ENCODE peak calls at places on chromosomes 12 and 14, in five cellular contexts. One of them, this sample, is unnamed.

GRCh38 chr14:104346112-104346462 is 207.7 kb downstream of the KIF26A start:
- DNase-seq in ovary: peak; percentile 17
- DNase-seq in A549: no peak
- DNase-seq in tibial artery: peak; percentile 52
- DNase-seq in aorta: no peak
- DNase-seq in this sample: no peak

GRCh38 chr14:25041898-25042297 is 8.0 kb downstream of the STXBP6 start:
- DNase-seq in ovary: no peak
- DNase-seq in A549: no peak
- DNase-seq in tibial artery: no peak
- DNase-seq in aorta: no peak
- DNase-seq in this sample: no peak

GRCh38 chr12:19183121-19183838 is 53.7 kb downstream of the PLEKHA5 start:
- DNase-seq in ovary: no peak
- DNase-seq in A549: no peak
- DNase-seq in tibial artery: no peak
- DNase-seq in aorta: no peak
- DNase-seq in this sample: no peak

GRCh38 chr14:56666294-56666693 is 86.7 kb downstream of the TMEM260 start:
- DNase-seq in ovary: no peak
- DNase-seq in A549: no peak
- DNase-seq in tibial artery: no peak
- DNase-seq in aorta: no peak
- DNase-seq in this sample: no peak

GRCh38 chr12:64603183-64603841 is 7.0 kb upstream of the RASSF3 start:
- DNase-seq in ovary: no peak
- DNase-seq in A549: no peak
- DNase-seq in tibial artery: no peak
- DNase-seq in aorta: no peak
- DNase-seq in this sample: no peak

GRCh38 chr14:37591941-37592287 is 3.1 kb downstream of the FOXA1 start:
- DNase-seq in ovary: no peak
- DNase-seq in A549: no peak
- DNase-seq in tibial artery: no peak
- DNase-seq in aorta: no peak
- DNase-seq in this sample: no peak

GRCh38 chr12:2335109-2335508 is 282.3 kb downstream of the CACNA1C start:
- DNase-seq in ovary: no peak
- DNase-seq in A549: no peak
- DNase-seq in tibial artery: no peak
- DNase-seq in aorta: no peak
- DNase-seq in this sample: no peak

GRCh38 chr12:92871121-92871520 is 58.0 kb downstream of the EEA1 start:
- DNase-seq in ovary: no peak
- DNase-seq in A549: no peak
- DNase-seq in tibial artery: no peak
- DNase-seq in aorta: no peak
- DNase-seq in this sample: no peak

GRCh38 chr14:83816755-83817154 is 1713.2 kb upstream of the FLRT2 start:
- DNase-seq in ovary: no peak
- DNase-seq in A549: no peak
- DNase-seq in tibial artery: no peak
- DNase-seq in aorta: no peak
- DNase-seq in this sample: no peak

GRCh38 chr12:81128930-81129554 is 51.2 kb downstream of the ACSS3 start:
- DNase-seq in ovary: no peak
- DNase-seq in A549: peak; percentile 7
- DNase-seq in tibial artery: no peak
- DNase-seq in aorta: no peak
- DNase-seq in this sample: no peak

GRCh38 chr12:49187184-49187583 is 1.7 kb downstream of the TUBA1A start:
- DNase-seq in ovary: peak; percentile 58
- DNase-seq in A549: no peak
- DNase-seq in tibial artery: peak; percentile 74
- DNase-seq in aorta: peak; percentile 66
- DNase-seq in this sample: peak; percentile 54

GRCh38 chr12:51777457-51777856 is 71.1 kb downstream of the FIGNL2 start:
- DNase-seq in ovary: no peak
- DNase-seq in A549: no peak
- DNase-seq in tibial artery: no peak
- DNase-seq in aorta: no peak
- DNase-seq in this sample: no peak

GRCh38 chr14:68248481-68249255 is 429.1 kb downstream of the RAD51B start:
- DNase-seq in ovary: peak; percentile 53
- DNase-seq in A549: peak; percentile 61
- DNase-seq in tibial artery: peak; percentile 69
- DNase-seq in aorta: peak; percentile 57
- DNase-seq in this sample: peak; percentile 79

GRCh38 chr12:53974084-53975018 is at the start of gene HOTAIR:
- DNase-seq in ovary: peak; percentile 48
- DNase-seq in A549: peak; percentile 63
- DNase-seq in tibial artery: peak; percentile 81
- DNase-seq in aorta: no peak
- DNase-seq in this sample: peak; percentile 83
- H3K4me3 ChIP-seq in ovary: peak within 1 kb of the TSS; percentile 31
- H3K4me3 ChIP-seq in A549: peak within 1 kb of the TSS; percentile 57
- H3K4me3 ChIP-seq in tibial artery: peak within 1 kb of the TSS; percentile 75
- H3K4me3 ChIP-seq in aorta: no peak within 1 kb of the TSS
- H3K4me3 ChIP-seq in this sample: peak within 1 kb of the TSS; percentile 69

DNA sequence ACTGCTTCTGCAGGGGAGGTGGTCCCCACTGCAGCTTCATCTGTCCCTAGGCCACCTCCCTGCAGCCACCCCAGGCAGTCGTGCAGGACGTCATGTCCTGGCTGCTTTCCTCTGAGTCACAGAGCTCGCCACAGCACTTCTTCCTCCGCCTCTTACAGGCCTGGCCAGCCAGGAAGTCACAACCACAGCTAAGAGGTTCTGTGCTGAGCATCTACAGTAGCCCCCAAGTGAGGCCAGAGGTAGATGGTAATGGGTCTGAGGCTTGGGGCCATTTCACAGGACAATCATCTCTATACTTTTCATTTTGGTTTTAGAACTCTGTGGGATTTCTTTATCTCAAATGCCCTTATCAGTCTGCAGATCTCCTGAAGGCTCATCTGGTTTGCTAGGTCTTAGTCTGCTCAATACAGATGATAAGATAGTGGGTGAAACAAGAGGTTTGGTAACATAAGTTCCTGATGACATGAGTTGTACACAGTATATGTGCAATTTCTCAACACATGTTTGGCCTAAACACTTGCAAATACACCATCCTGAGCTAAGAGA is 106.4 kb downstream of the ARF6 start:
- DNase-seq in ovary: no peak
- DNase-seq in A549: peak; percentile 87
- DNase-seq in tibial artery: peak; percentile 95
- DNase-seq in aorta: peak; percentile 96
- DNase-seq in this sample: peak; percentile 90
- H3K4me3 ChIP-seq in ovary: no peak overlapping the region
- H3K4me3 ChIP-seq in A549: no peak overlapping the region
- H3K4me3 ChIP-seq in tibial artery: no peak overlapping the region
- H3K4me3 ChIP-seq in aorta: no peak overlapping the region
- H3K4me3 ChIP-seq in this sample: no peak overlapping the region

DNA sequence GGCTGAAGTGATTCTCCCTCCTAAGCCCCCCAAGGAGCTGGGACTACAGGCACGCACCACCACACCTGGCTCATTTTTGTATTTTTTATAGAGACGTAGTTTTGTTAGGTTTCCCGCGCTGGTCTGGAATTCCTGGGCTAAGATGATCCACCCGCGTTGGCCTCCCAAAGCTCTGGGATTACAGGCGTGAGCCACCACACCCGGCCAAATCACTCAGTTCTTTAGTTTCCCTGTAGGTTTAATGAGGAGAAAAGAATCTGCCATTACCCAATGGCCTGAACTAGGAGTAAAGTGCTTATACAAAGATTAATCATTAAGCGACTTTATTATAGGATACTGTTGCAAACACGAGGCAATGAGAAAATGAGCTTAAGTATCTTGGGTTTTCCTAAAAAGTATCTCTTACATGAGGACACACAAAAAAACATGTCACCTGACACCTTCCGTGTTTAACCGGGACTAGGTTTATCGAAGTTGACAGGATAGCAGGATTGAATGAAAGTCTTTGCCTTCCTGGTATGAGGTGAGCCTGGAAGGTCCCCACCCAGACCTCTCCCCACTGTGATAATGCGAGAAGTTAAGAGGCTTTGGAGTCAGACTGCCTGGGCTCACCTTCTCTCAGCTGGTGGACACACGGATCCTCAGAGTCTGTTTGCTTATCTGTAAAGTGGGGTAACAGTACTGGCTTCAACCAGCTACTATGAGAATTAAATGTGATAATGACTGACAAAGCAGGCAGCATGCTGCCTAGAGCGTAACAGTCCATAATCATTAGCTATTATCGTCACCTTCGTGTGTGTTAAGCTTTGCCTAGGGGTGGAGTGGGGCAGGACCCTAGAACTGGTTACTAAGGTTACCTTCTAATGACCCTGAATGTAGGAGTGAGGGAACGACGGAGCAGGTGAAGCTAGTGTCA is 133.6 kb upstream of the KRAS start:
- DNase-seq in ovary: no peak
- DNase-seq in A549: no peak
- DNase-seq in tibial artery: no peak
- DNase-seq in aorta: no peak
- DNase-seq in this sample: no peak
- H3K4me3 ChIP-seq in ovary: peak overlapping the region; percentile 83
- H3K4me3 ChIP-seq in A549: peak overlapping the region; percentile 84
- H3K4me3 ChIP-seq in tibial artery: peak overlapping the region; percentile 77
- H3K4me3 ChIP-seq in aorta: no peak overlapping the region
- H3K4me3 ChIP-seq in this sample: peak overlapping the region; percentile 85

GRCh38 chr12:42327227-42327590 is 1.2 kb downstream of the PPHLN1 start:
- DNase-seq in ovary: no peak
- DNase-seq in A549: no peak
- DNase-seq in tibial artery: no peak
- DNase-seq in aorta: no peak
- DNase-seq in this sample: no peak
- H3K4me3 ChIP-seq in ovary: peak overlapping the region; percentile 59
- H3K4me3 ChIP-seq in A549: peak overlapping the region; percentile 84
- H3K4me3 ChIP-seq in tibial artery: peak overlapping the region; percentile 62
- H3K4me3 ChIP-seq in aorta: peak overlapping the region; percentile 97
- H3K4me3 ChIP-seq in this sample: peak overlapping the region; percentile 84

GRCh38 chr12:131896811-131897270 is 2.4 kb downstream of the ULK1 start:
- DNase-seq in ovary: no peak
- DNase-seq in A549: no peak
- DNase-seq in tibial artery: no peak
- DNase-seq in aorta: peak; percentile 93
- DNase-seq in this sample: peak; percentile 98
- H3K4me3 ChIP-seq in ovary: peak overlapping the region; percentile 60
- H3K4me3 ChIP-seq in A549: peak overlapping the region; percentile 93
- H3K4me3 ChIP-seq in tibial artery: peak overlapping the region; percentile 91
- H3K4me3 ChIP-seq in aorta: no peak overlapping the region
- H3K4me3 ChIP-seq in this sample: peak overlapping the region; percentile 78